ENCODE peak calls at places on chromosomes 1 and 21, in four cellular contexts. D is GM12878, G is K562, O is GM12891. P is an unnamed sample.

GRCh38 chr1:46369542-46370213 is 24.4 kb upstream of the FAAH start:
- DNase-seq in D (no peak), O (no peak), G (no peak), P (no peak)

GRCh38 chr21:38768385-38769071 is 37.2 kb upstream of the ETS2 start:
- DNase-seq in O (no peak), G (no peak), D (no peak), P (no peak)

GRCh38 chr1:222950892-222951291 is 136.1 kb downstream of the DISP1 start:
- DNase-seq in O (no peak), G (no peak), D (no peak), P (no peak)

GRCh38 chr1:209601809-209602657 is 18.5 kb downstream of the CAMK1G start:
- DNase-seq in D (no peak), G (peak; percentile 22), O (no peak), P (peak; percentile 53)

GRCh38 chr1:147541672-147542548 is 609 bp downstream of the BCL9 start:
- DNase-seq in O (no peak), G (no peak), D (no peak), P (no peak)

GRCh38 chr1:213245270-213245669 is 194.2 kb downstream of the RPS6KC1 start:
- DNase-seq in O (no peak), D (no peak), G (no peak), P (no peak)

GRCh38 chr1:62333431-62333830 is 14.2 kb upstream of the KANK4 start:
- DNase-seq in G (no peak), D (no peak), O (no peak), P (no peak)

GRCh38 chr1:205595861-205596260 is 36.0 kb downstream of the ELK4 start:
- DNase-seq in O (no peak), G (no peak), D (no peak), P (no peak)

GRCh38 chr1:205924436-205924742 is 18.9 kb downstream of the SLC26A9 start:
- DNase-seq in D (no peak), G (no peak), O (no peak), P (no peak)

GRCh38 chr21:41437754-41438153 is 11.7 kb downstream of the MX1 start:
- DNase-seq in D (no peak), O (no peak), G (no peak), P (no peak)

GRCh38 chr1:230072296-230072695 is 5.3 kb downstream of the GALNT2 start:
- DNase-seq in G (no peak), D (no peak), O (no peak), P (no peak)

GRCh38 chr1:167186198-167186750 is 34.4 kb upstream of the POU2F1 start:
- DNase-seq in O (no peak), D (no peak), G (no peak), P (no peak)

GRCh38 chr1:116737020-116737854 is 17.0 kb upstream of the CD2 start:
- DNase-seq in G (peak; percentile 80), D (peak; percentile 66), O (peak; percentile 52), P (peak; percentile 58)

GRCh38 chr1:7941437-7941793 is 776 bp upstream of the TNFRSF9 start:
- DNase-seq in G (no peak), O (no peak), D (no peak), P (no peak)

GRCh38 chr1:63223426-63223825 is 98.9 kb upstream of the FOXD3 start:
- DNase-seq in G (no peak), D (no peak), O (no peak), P (no peak)

GRCh38 chr1:64974288-64974825 is 8.0 kb upstream of the JAK1 start:
- DNase-seq in D (no peak), O (no peak), G (no peak), P (no peak)

GRCh38 chr1:11929849-11930248 is 3.6 kb upstream of the KIAA2013 start:
- DNase-seq in D (no peak), O (no peak), G (peak; percentile 76), P (no peak)

GRCh38 chr1:170727953-170728352 is 64.0 kb downstream of the PRRX1 start:
- DNase-seq in D (no peak), O (no peak), G (no peak), P (no peak)

GRCh38 chr1:29498126-29499100 is 262.1 kb downstream of the PTPRU start:
- DNase-seq in O (no peak), D (no peak), G (no peak), P (no peak)

GRCh38 chr1:143625886-143626285 is 345.9 kb downstream of the FAM72C start:
- DNase-seq in D (no peak), G (no peak), O (no peak), P (peak; percentile 28)

GRCh38 chr1:162663589-162664030 is 31.3 kb downstream of the DDR2 start:
- DNase-seq in D (no peak), G (no peak), O (no peak), P (no peak)

GRCh38 chr1:37152491-37152890 is 118.2 kb upstream of the GRIK3 start:
- DNase-seq in D (no peak), G (no peak), O (no peak), P (no peak)

GRCh38 chr1:115830963-115831362 is 10.0 kb downstream of the NHLH2 start:
- DNase-seq in G (no peak), D (no peak), O (no peak), P (no peak)

GRCh38 chr1:13996334-13996733 is 296.3 kb downstream of the PRDM2 start:
- DNase-seq in G (no peak), D (no peak), O (no peak), P (no peak)

GRCh38 chr1:42529724-42530161 is 66.7 kb downstream of the CCDC30 start:
- DNase-seq in D (no peak), G (no peak), O (no peak), P (no peak)

GRCh38 chr1:212814989-212815388 is 23.3 kb downstream of the TATDN3 start:
- DNase-seq in G (no peak), O (no peak), D (no peak), P (no peak)

GRCh38 chr1:47812848-47813508 is 184.2 kb downstream of the TRABD2B start:
- DNase-seq in G (no peak), O (no peak), D (no peak), P (no peak)

GRCh38 chr1:180892272-180892671 is 20.4 kb upstream of the KIAA1614 start:
- DNase-seq in D (no peak), O (no peak), G (no peak), P (no peak)

GRCh38 chr1:9881838-9882249 is 28.2 kb downstream of the CTNNBIP1 start:
- DNase-seq in O (no peak), D (no peak), G (no peak), P (no peak)

GRCh38 chr1:28437260-28437923 is 67.9 kb downstream of the PHACTR4 start:
- DNase-seq in O (no peak), D (no peak), G (no peak), P (no peak)

GRCh38 chr1:172727956-172728603 is 69.2 kb downstream of the FASLG start:
- DNase-seq in G (peak; percentile 57), O (no peak), D (no peak), P (peak; percentile 68)

GRCh38 chr1:101310484-101310883 is 73.7 kb downstream of the S1PR1 start:
- DNase-seq in D (no peak), G (no peak), O (no peak), P (no peak)

GRCh38 chr1:101309334-101310221 is 72.8 kb downstream of the S1PR1 start:
- DNase-seq in G (peak; percentile 56), D (no peak), O (no peak), P (peak; percentile 74)

GRCh38 chr1:101312192-101312591 is 75.4 kb downstream of the S1PR1 start:
- DNase-seq in G (no peak), D (no peak), O (no peak), P (no peak)

GRCh38 chr1:101308935-101309333 is 72.1 kb downstream of the S1PR1 start:
- DNase-seq in G (no peak), D (no peak), O (no peak), P (no peak)

GRCh38 chr1:101311146-101311892 is 74.5 kb downstream of the S1PR1 start:
- DNase-seq in O (no peak), D (no peak), G (no peak), P (no peak)
- TF ChIP-seq SPI1 in O (no peak), D (no peak), G (no peak), P (no peak)

DNA sequence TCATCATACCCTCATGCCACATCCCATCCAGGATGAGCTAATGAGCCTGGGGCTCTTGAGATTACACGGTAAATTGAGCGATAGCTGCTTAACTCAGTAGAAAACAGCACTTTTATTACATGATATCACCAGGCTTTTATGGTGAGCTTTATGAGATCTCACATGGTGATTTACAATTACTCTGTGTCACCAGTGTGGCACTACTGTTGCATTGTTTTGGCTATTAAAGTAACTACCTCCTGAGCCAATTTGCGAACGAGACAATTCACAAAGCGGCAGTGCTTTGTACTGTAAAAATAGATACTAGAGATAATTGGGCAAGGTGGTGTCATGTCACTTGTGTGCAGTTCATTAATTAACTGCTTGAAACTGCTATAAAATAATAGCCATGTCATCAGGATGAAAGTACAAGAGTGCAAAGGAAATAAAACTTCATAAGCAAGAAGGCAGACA is 767.7 kb upstream of the ADGRL2 start:
- DNase-seq in D (no peak), G (no peak), O (no peak), P (no peak)
- TF ChIP-seq SPI1 in D (no peak), G (no peak), O (no peak), P (no peak)

GRCh38 chr1:91749690-91750335 is 136.1 kb downstream of the TGFBR3 start:
- DNase-seq in D (no peak), O (no peak), G (no peak), P (no peak)

GRCh38 chr1:91752324-91752723 is 133.6 kb downstream of the TGFBR3 start:
- DNase-seq in O (no peak), G (no peak), D (peak; percentile 62), P (no peak)

GRCh38 chr1:91750398-91750996 is 135.5 kb downstream of the TGFBR3 start:
- DNase-seq in O (no peak), G (no peak), D (no peak), P (no peak)

GRCh38 chr1:91753878-91754277 is 132.1 kb downstream of the TGFBR3 start:
- DNase-seq in G (no peak), O (no peak), D (no peak), P (no peak)

DNA sequence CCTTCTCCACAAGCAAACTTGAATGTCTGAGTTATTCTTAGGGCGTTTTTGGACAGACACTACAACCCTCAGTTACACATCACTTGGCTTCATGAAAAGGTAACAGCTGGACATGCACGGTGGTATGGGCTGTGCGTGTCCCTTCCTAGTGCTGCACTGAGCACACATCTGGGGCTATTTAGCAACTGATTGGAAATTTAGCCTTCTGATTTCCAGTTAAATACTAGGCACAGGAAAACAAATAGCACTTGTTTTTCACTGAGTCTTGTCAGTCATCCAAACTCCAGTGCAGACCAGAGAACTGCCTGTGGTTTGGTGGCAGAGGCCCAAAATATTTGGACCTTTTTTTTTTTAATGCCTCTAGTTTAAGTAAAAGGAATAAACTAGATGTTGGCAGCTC is 134.7 kb downstream of the TGFBR3 start:
- DNase-seq in O (no peak), G (no peak), D (no peak), P (no peak)
- TF ChIP-seq SPI1 in O (no peak), G (no peak), D (no peak), P (no peak)

GRCh38 chr21:44510109-44510507 is 29.9 kb downstream of the KRTAP10-1 start:
- DNase-seq in D (no peak), G (no peak), O (no peak), P (no peak)

GRCh38 chr21:44509539-44509938 is 30.5 kb downstream of the KRTAP10-1 start:
- DNase-seq in D (no peak), G (no peak), O (no peak), P (peak; percentile 25)

GRCh38 chr21:44511219-44511937 is 28.6 kb downstream of the KRTAP10-1 start:
- DNase-seq in G (no peak), D (no peak), O (no peak), P (no peak)

GRCh38 chr21:44511938-44512275 is 28.1 kb downstream of the KRTAP10-1 start:
- DNase-seq in D (no peak), G (no peak), O (no peak), P (no peak)

GRCh38 chr21:44510508-44511218 is 29.3 kb downstream of the KRTAP10-1 start:
- DNase-seq in O (peak; percentile 97), D (no peak), G (peak; percentile 80), P (peak; percentile 52)
- TF ChIP-seq SPI1 in O (no peak), D (no peak), G (no peak), P (no peak)

P was measured in HL-60.